ENCODE peak calls at places on chromosomes 2 and 18, in four cellular contexts. F is WTC11, A is H1, M is K562. R is an unnamed sample.

GRCh38 chr2:217489145-217489960 is 513.4 kb downstream of the TNS1 start:
- DNase-seq in F (peak), A (no peak), M (no peak), R (no peak)

GRCh38 chr2:128606837-128607236 is 288.2 kb upstream of the HS6ST1 start:
- DNase-seq in F (no peak), A (no peak), M (no peak), R (no peak)

GRCh38 chr2:105496271-105496670 is 97.4 kb upstream of the FHL2 start:
- DNase-seq in F (no peak), A (no peak), M (no peak), R (no peak)

GRCh38 chr2:96962567-96963203 is 23.7 kb downstream of the FAM178B start:
- DNase-seq in F (no peak), A (no peak), M (no peak), R (no peak)

GRCh38 chr2:45953376-45954050 is 302.0 kb downstream of the PRKCE start:
- DNase-seq in F (no peak), A (no peak), M (no peak), R (no peak)

GRCh38 chr2:207952564-207953345 is 72.6 kb downstream of the PLEKHM3 start:
- DNase-seq in F (no peak), A (no peak), M (no peak), R (no peak)

GRCh38 chr2:229408356-229408755 is 137.3 kb upstream of the PID1 start:
- DNase-seq in F (no peak), A (no peak), M (no peak), R (no peak)

GRCh38 chr2:64779117-64779690 is 125.5 kb upstream of the SERTAD2 start:
- DNase-seq in F (no peak), A (no peak), M (no peak), R (no peak)

GRCh38 chr2:41881249-41881648 is 166.6 kb upstream of the PKDCC start:
- DNase-seq in F (no peak), A (no peak), M (no peak), R (no peak)

GRCh38 chr2:172552547-172553291 is 3.2 kb upstream of the PDK1 start:
- DNase-seq in F (no peak), A (no peak), M (peak), R (no peak)
- TF ChIP-seq TEAD4 in F (no peak), A (no peak), M (peak), R (no peak)

GRCh38 chr2:51469102-51469501 is 437.2 kb upstream of the NRXN1 start:
- DNase-seq in F (no peak), A (no peak), M (no peak), R (no peak)

GRCh38 chr2:51472300-51472699 is 440.4 kb upstream of the NRXN1 start:
- DNase-seq in F (no peak), A (no peak), M (no peak), R (no peak)

GRCh38 chr2:51472783-51473182 is 440.9 kb upstream of the NRXN1 start:
- DNase-seq in F (no peak), A (no peak), M (no peak), R (no peak)
- TF ChIP-seq TEAD4 in F (no peak), A (no peak), M (no peak), R (no peak)

GRCh38 chr2:220811952-220812570 is 760.0 kb downstream of the EPHA4 start:
- DNase-seq in F (no peak), A (no peak), M (no peak), R (no peak)
- TF ChIP-seq TEAD4 in F (no peak), A (no peak), M (no peak), R (no peak)

DNA sequence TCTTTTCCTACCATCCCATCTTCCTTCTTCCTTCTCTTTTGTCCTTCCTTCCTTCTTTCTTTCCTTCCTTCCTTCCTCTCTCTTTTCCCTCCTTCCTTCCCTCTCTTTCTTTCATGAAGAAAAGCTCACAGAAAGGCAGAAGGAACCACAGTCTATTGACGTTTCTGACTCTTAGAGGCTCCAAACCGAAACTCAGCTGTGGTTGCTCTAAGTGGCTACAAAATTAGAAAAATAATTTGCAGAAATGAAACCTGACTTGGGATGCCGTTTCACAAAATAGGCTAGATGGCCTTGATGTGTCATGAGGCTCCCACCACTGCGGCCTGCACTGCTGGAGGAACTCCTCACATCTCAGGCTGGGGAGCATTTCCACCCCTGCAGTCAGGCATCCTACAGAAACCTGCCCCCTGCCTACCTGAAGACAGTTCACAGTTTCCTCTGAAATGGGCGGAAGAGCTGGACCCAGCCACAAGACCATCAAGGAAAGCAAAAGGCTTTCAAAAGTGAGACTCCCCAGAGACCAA is 165.6 kb downstream of the SMAD7 start:
- DNase-seq in F (no peak), A (no peak), M (no peak), R (no peak)
- TF ChIP-seq TEAD4 in F (no peak), A (no peak), M (no peak), R (no peak)

DNA sequence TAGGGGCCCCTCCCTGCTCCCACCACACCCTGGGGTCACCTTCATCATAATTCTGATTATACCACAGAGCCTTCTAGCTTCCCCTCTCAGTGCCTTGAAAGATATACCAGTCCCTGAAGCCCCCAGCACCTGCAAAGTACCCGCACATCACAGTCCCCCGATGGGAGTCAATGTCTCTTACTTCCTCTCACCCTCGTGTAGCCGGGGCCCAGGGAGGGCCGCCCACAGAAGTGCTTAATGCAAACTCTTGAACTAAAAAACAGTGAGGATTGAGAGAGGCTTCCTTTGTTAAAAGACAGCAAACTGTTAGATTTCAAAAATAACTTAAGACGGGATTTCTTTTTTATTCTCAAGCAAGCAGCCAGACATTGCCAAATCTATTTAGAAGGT is 76.5 kb downstream of the SFXN5 start:
- DNase-seq in F (no peak), A (peak), M (no peak), R (no peak)
- TF ChIP-seq TEAD4 in F (no peak), A (no peak), M (no peak), R (no peak)

R was measured in SK-N-SH.